ENCODE peak calls at places on chromosomes 2 and 18, in six cellular contexts. One of them, this sample, is unnamed.

GRCh38 chr2:11072550-11072949 is 82.7 kb upstream of the SLC66A3 start:
- DNase-seq in mesenchymal stem cell: no peak
- DNase-seq in IMR-90: no peak
- DNase-seq in H1: no peak
- DNase-seq in neuronal stem cell: no peak
- DNase-seq in H9: no peak
- DNase-seq in this sample: no peak

GRCh38 chr2:8684421-8684884 is 2.6 kb downstream of the ID2 start:
- DNase-seq in mesenchymal stem cell: peak; percentile 63
- DNase-seq in H1: no peak
- DNase-seq in neuronal stem cell: peak; percentile 44
- DNase-seq in IMR-90: peak; percentile 47
- DNase-seq in H9: no peak
- DNase-seq in this sample: peak; percentile 83

GRCh38 chr2:234388591-234388990 is 108.3 kb downstream of the ARL4C start:
- DNase-seq in neuronal stem cell: no peak
- DNase-seq in H9: no peak
- DNase-seq in IMR-90: no peak
- DNase-seq in H1: no peak
- DNase-seq in mesenchymal stem cell: no peak
- DNase-seq in this sample: no peak

GRCh38 chr18:489244-490023 is 11.1 kb downstream of the COLEC12 start:
- DNase-seq in mesenchymal stem cell: peak; percentile 66
- DNase-seq in neuronal stem cell: no peak
- DNase-seq in H1: no peak
- DNase-seq in H9: no peak
- DNase-seq in IMR-90: peak; percentile 83
- DNase-seq in this sample: no peak

GRCh38 chr2:25879133-25879730 is 945 bp upstream of the ASXL2 start:
- DNase-seq in neuronal stem cell: no peak
- DNase-seq in mesenchymal stem cell: peak; percentile 85
- DNase-seq in H1: no peak
- DNase-seq in H9: no peak
- DNase-seq in IMR-90: peak; percentile 77
- DNase-seq in this sample: peak; percentile 9

GRCh38 chr2:238948765-238949641 is 101.1 kb downstream of the TWIST2 start:
- DNase-seq in mesenchymal stem cell: peak; percentile 58
- DNase-seq in IMR-90: peak; percentile 67
- DNase-seq in H1: no peak
- DNase-seq in H9: peak; percentile 9
- DNase-seq in neuronal stem cell: no peak
- DNase-seq in this sample: no peak

GRCh38 chr2:222572761-222573174 is 83.1 kb downstream of the FARSB start:
- DNase-seq in IMR-90: peak; percentile 62
- DNase-seq in H9: no peak
- DNase-seq in neuronal stem cell: no peak
- DNase-seq in mesenchymal stem cell: peak; percentile 86
- DNase-seq in H1: no peak
- DNase-seq in this sample: no peak

GRCh38 chr18:2617974-2618373 is 37.6 kb upstream of the SMCHD1 start:
- DNase-seq in H9: no peak
- DNase-seq in IMR-90: peak; percentile 27
- DNase-seq in H1: no peak
- DNase-seq in neuronal stem cell: no peak
- DNase-seq in mesenchymal stem cell: no peak
- DNase-seq in this sample: no peak

GRCh38 chr2:58054264-58054663 is 7.7 kb downstream of the VRK2 start:
- DNase-seq in mesenchymal stem cell: no peak
- DNase-seq in neuronal stem cell: no peak
- DNase-seq in H9: no peak
- DNase-seq in IMR-90: peak; percentile 47
- DNase-seq in H1: no peak
- DNase-seq in this sample: no peak

GRCh38 chr2:60519259-60519863 is 34.1 kb downstream of the BCL11A start:
- DNase-seq in mesenchymal stem cell: peak; percentile 6
- DNase-seq in H9: no peak
- DNase-seq in IMR-90: peak; percentile 67
- DNase-seq in neuronal stem cell: no peak
- DNase-seq in H1: no peak
- DNase-seq in this sample: no peak

GRCh38 chr2:42830922-42831574 is 38.7 kb upstream of the HAAO start:
- DNase-seq in IMR-90: no peak
- DNase-seq in H1: no peak
- DNase-seq in neuronal stem cell: no peak
- DNase-seq in H9: no peak
- DNase-seq in mesenchymal stem cell: no peak
- DNase-seq in this sample: peak; percentile 78

GRCh38 chr2:37326285-37326684 is 1.7 kb upstream of the PRKD3 start:
- DNase-seq in H1: no peak
- DNase-seq in mesenchymal stem cell: peak; percentile 92
- DNase-seq in neuronal stem cell: no peak
- DNase-seq in IMR-90: peak; percentile 86
- DNase-seq in H9: no peak
- DNase-seq in this sample: peak; percentile 63

GRCh38 chr2:47077442-47078117 is 77.5 kb downstream of the STPG4 start:
- DNase-seq in IMR-90: no peak
- DNase-seq in H1: no peak
- DNase-seq in neuronal stem cell: no peak
- DNase-seq in H9: no peak
- DNase-seq in mesenchymal stem cell: no peak
- DNase-seq in this sample: peak; percentile 59

GRCh38 chr18:63788447-63789096 is 13.4 kb downstream of the SERPINB7 start:
- DNase-seq in neuronal stem cell: no peak
- DNase-seq in IMR-90: peak; percentile 96
- DNase-seq in H9: no peak
- DNase-seq in mesenchymal stem cell: peak; percentile 84
- DNase-seq in H1: no peak
- DNase-seq in this sample: no peak

GRCh38 chr2:9030882-9031645 is 27.6 kb upstream of the MBOAT2 start:
- DNase-seq in H1: no peak
- DNase-seq in neuronal stem cell: no peak
- DNase-seq in mesenchymal stem cell: peak; percentile 23
- DNase-seq in H9: no peak
- DNase-seq in IMR-90: peak; percentile 52
- DNase-seq in this sample: no peak

GRCh38 chr2:232870766-232871371 is 805 bp downstream of the SNORC start:
- DNase-seq in mesenchymal stem cell: no peak
- DNase-seq in H9: no peak
- DNase-seq in IMR-90: no peak
- DNase-seq in neuronal stem cell: no peak
- DNase-seq in H1: no peak
- DNase-seq in this sample: no peak

GRCh38 chr2:106288873-106289272 is 94.8 kb upstream of the UXS1 start:
- DNase-seq in H1: no peak
- DNase-seq in neuronal stem cell: no peak
- DNase-seq in IMR-90: no peak
- DNase-seq in mesenchymal stem cell: no peak
- DNase-seq in H9: no peak
- DNase-seq in this sample: no peak

GRCh38 chr2:64779117-64779690 is 125.5 kb upstream of the SERTAD2 start:
- DNase-seq in mesenchymal stem cell: peak; percentile 22
- DNase-seq in H9: no peak
- DNase-seq in IMR-90: peak; percentile 90
- DNase-seq in neuronal stem cell: no peak
- DNase-seq in H1: no peak
- DNase-seq in this sample: no peak

GRCh38 chr2:171529914-171530313 is 7.6 kb downstream of the CYBRD1 start:
- DNase-seq in neuronal stem cell: no peak
- DNase-seq in H9: no peak
- DNase-seq in H1: no peak
- DNase-seq in mesenchymal stem cell: no peak
- DNase-seq in IMR-90: no peak
- DNase-seq in this sample: no peak

GRCh38 chr2:111133603-111134002 is 12.9 kb downstream of the BCL2L11 start:
- DNase-seq in H9: no peak
- DNase-seq in mesenchymal stem cell: peak; percentile 4
- DNase-seq in IMR-90: no peak
- DNase-seq in neuronal stem cell: no peak
- DNase-seq in H1: no peak
- DNase-seq in this sample: no peak

GRCh38 chr18:29147944-29148343 is 971.0 kb upstream of the CDH2 start:
- DNase-seq in IMR-90: peak; percentile 85
- DNase-seq in H1: no peak
- DNase-seq in neuronal stem cell: no peak
- DNase-seq in mesenchymal stem cell: peak; percentile 78
- DNase-seq in H9: peak; percentile 32
- DNase-seq in this sample: peak; percentile 78

GRCh38 chr2:224211821-224212220 is 172.7 kb upstream of the SERPINE2 start:
- DNase-seq in H1: no peak
- DNase-seq in mesenchymal stem cell: no peak
- DNase-seq in H9: no peak
- DNase-seq in neuronal stem cell: no peak
- DNase-seq in IMR-90: no peak
- DNase-seq in this sample: peak; percentile 66

GRCh38 chr2:187506416-187506815 is 47.8 kb downstream of the TFPI start:
- DNase-seq in H9: no peak
- DNase-seq in neuronal stem cell: no peak
- DNase-seq in mesenchymal stem cell: no peak
- DNase-seq in H1: no peak
- DNase-seq in IMR-90: no peak
- DNase-seq in this sample: no peak

GRCh38 chr2:135226961-135227360 is 174.9 kb downstream of the RAB3GAP1 start:
- DNase-seq in IMR-90: peak; percentile 60
- DNase-seq in mesenchymal stem cell: peak; percentile 63
- DNase-seq in H9: no peak
- DNase-seq in H1: no peak
- DNase-seq in neuronal stem cell: no peak
- DNase-seq in this sample: no peak

GRCh38 chr2:182240862-182241371 is 185.9 kb downstream of the PDE1A start:
- DNase-seq in IMR-90: peak; percentile 27
- DNase-seq in H1: peak; percentile 10
- DNase-seq in H9: peak; percentile 45
- DNase-seq in mesenchymal stem cell: peak; percentile 42
- DNase-seq in neuronal stem cell: no peak
- DNase-seq in this sample: peak; percentile 66

GRCh38 chr2:204967199-204967995 is 422.1 kb downstream of the PARD3B start:
- DNase-seq in H1: no peak
- DNase-seq in neuronal stem cell: no peak
- DNase-seq in H9: no peak
- DNase-seq in IMR-90: no peak
- DNase-seq in mesenchymal stem cell: no peak
- DNase-seq in this sample: peak; percentile 24

GRCh38 chr2:232731470-232731869 is 34.3 kb downstream of the GIGYF2 start:
- DNase-seq in mesenchymal stem cell: no peak
- DNase-seq in neuronal stem cell: no peak
- DNase-seq in H1: no peak
- DNase-seq in IMR-90: peak; percentile 1
- DNase-seq in H9: no peak
- DNase-seq in this sample: no peak

GRCh38 chr2:237700583-237701032 is 73.2 kb downstream of the LRRFIP1 start:
- DNase-seq in mesenchymal stem cell: peak; percentile 93
- DNase-seq in neuronal stem cell: no peak
- DNase-seq in H9: no peak
- DNase-seq in IMR-90: peak; percentile 91
- DNase-seq in H1: no peak
- DNase-seq in this sample: no peak

GRCh38 chr2:211744379-211744778 is 794.2 kb downstream of the ERBB4 start:
- DNase-seq in IMR-90: no peak
- DNase-seq in mesenchymal stem cell: no peak
- DNase-seq in neuronal stem cell: peak; percentile 43
- DNase-seq in H9: no peak
- DNase-seq in H1: no peak
- DNase-seq in this sample: peak; percentile 65

DNA sequence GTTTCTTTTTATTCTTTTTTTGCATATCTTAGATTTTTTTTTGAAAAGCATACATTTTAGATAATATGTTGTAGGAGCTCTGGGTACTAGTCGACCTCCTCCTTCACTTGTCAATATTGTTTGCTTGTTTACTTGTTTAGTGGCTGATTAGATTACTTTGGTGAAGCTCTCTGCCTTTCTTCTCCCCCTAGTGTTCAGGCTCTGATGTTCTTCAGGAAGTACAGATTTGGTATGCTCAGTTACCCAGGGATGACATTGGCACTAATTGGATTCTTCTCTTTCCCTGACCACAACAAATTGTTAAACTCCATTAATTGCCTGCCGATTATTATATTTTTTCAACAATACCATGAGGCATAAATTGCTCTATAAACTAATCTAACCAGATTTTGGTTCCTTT is 491.2 kb downstream of the SUCLG1 start:
- DNase-seq in H9: no peak
- DNase-seq in mesenchymal stem cell: no peak
- DNase-seq in neuronal stem cell: no peak
- DNase-seq in H1: no peak
- DNase-seq in IMR-90: no peak
- DNase-seq in this sample: peak; percentile 72
- H2BK15ac ChIP-seq in H9: no peak overlapping the region
- H2BK15ac ChIP-seq in mesenchymal stem cell: no peak overlapping the region
- H2BK15ac ChIP-seq in neuronal stem cell: no peak overlapping the region
- H2BK15ac ChIP-seq in H1: no peak overlapping the region
- H2BK15ac ChIP-seq in IMR-90: no peak overlapping the region
- H2BK15ac ChIP-seq in this sample: no peak overlapping the region

GRCh38 chr2:121010998-121011397 is 274.0 kb downstream of the TFCP2L1 start:
- DNase-seq in neuronal stem cell: no peak
- DNase-seq in mesenchymal stem cell: no peak
- DNase-seq in H9: no peak
- DNase-seq in H1: no peak
- DNase-seq in IMR-90: no peak
- DNase-seq in this sample: no peak
- H2BK15ac ChIP-seq in neuronal stem cell: no peak overlapping the region
- H2BK15ac ChIP-seq in mesenchymal stem cell: no peak overlapping the region
- H2BK15ac ChIP-seq in H9: no peak overlapping the region
- H2BK15ac ChIP-seq in H1: no peak overlapping the region
- H2BK15ac ChIP-seq in IMR-90: no peak overlapping the region
- H2BK15ac ChIP-seq in this sample: no peak overlapping the region

GRCh38 chr2:174184504-174184903 is 63.8 kb downstream of the OLA1 start:
- DNase-seq in H1: no peak
- DNase-seq in neuronal stem cell: no peak
- DNase-seq in mesenchymal stem cell: no peak
- DNase-seq in H9: no peak
- DNase-seq in IMR-90: no peak
- DNase-seq in this sample: no peak
- H2BK15ac ChIP-seq in H1: no peak overlapping the region
- H2BK15ac ChIP-seq in neuronal stem cell: no peak overlapping the region
- H2BK15ac ChIP-seq in mesenchymal stem cell: no peak overlapping the region
- H2BK15ac ChIP-seq in H9: no peak overlapping the region
- H2BK15ac ChIP-seq in IMR-90: no peak overlapping the region
- H2BK15ac ChIP-seq in this sample: no peak overlapping the region

DNA sequence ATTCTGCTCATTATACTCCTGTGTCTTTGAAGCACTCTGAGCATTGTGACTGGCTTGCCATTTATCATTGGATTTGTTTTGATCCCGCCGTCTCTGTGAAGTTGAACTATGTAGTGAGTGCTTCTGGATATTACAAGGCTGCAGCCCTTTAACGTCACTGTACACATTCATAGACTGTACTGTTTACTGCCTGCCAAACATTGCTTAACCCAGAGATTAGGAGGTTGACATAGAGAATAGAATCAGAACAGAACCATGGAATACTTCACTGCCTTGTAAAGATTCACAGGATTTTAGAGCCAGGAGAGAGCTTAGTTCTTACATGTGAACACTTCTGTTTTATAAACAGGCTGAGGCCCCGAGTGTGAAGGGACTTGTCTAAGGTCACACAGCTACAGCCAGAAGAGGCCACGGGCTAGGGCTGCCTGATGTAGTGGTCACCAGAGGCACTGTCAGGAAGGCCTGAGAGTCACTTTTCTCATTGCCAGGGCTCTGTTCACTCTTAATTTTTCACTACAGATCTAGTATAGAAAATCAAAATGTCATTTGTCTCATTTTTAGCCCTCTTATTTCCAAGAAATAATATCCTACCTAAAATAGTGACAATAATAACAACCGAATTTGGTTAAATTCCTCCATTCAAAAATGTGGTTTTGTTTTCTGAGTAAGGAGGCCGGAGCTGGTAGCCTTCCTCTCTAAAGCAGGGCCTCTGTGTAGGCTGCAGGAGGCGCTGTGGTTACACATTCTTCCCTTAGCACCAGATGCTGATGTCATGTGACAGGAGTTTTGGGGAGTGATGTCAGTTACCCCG is 87.9 kb downstream of the UGGT1 start:
- DNase-seq in neuronal stem cell: peak; percentile 51
- DNase-seq in H9: peak; percentile 58
- DNase-seq in H1: peak; percentile 17
- DNase-seq in IMR-90: peak; percentile 89
- DNase-seq in mesenchymal stem cell: peak; percentile 96
- DNase-seq in this sample: peak; percentile 73
- H2BK15ac ChIP-seq in neuronal stem cell: no peak overlapping the region
- H2BK15ac ChIP-seq in H9: no peak overlapping the region
- H2BK15ac ChIP-seq in H1: no peak overlapping the region
- H2BK15ac ChIP-seq in IMR-90: peak overlapping the region; percentile 2
- H2BK15ac ChIP-seq in mesenchymal stem cell: no peak overlapping the region
- H2BK15ac ChIP-seq in this sample: no peak overlapping the region

This sample was measured in mesendoderm.